ENCODE peak calls at places on chromosomes 16 and 17, in four cellular contexts. One of them, this sample, is unnamed.

GRCh38 chr17:3005696-3006095 is 57.7 kb downstream of the OR1D5 start:
- DNase-seq in K562: no peak
- DNase-seq in Caco-2: no peak
- DNase-seq in astrocyte of the spinal cord: no peak
- DNase-seq in this sample: no peak

GRCh38 chr16:87832759-87833502 is 36.4 kb downstream of the SLC7A5 start:
- DNase-seq in Caco-2: no peak
- DNase-seq in K562: no peak
- DNase-seq in astrocyte of the spinal cord: no peak
- DNase-seq in this sample: no peak

GRCh38 chr16:86951831-86952598 is 365.2 kb downstream of the C16orf95 start:
- DNase-seq in K562: no peak
- DNase-seq in astrocyte of the spinal cord: peak
- DNase-seq in Caco-2: no peak
- DNase-seq in this sample: no peak

GRCh38 chr17:752620-753219 is 656 bp upstream of the GEMIN4 start:
- DNase-seq in Caco-2: peak
- DNase-seq in astrocyte of the spinal cord: peak
- DNase-seq in K562: no peak
- DNase-seq in this sample: peak

GRCh38 chr17:43599835-43600234 is 53.7 kb upstream of the ETV4 start:
- DNase-seq in astrocyte of the spinal cord: peak
- DNase-seq in Caco-2: no peak
- DNase-seq in K562: no peak
- DNase-seq in this sample: no peak

GRCh38 chr16:47956881-47957280 is 198.9 kb downstream of the ABCC12 start:
- DNase-seq in K562: no peak
- DNase-seq in astrocyte of the spinal cord: no peak
- DNase-seq in Caco-2: no peak
- DNase-seq in this sample: no peak

GRCh38 chr16:89401205-89401604 is 89.2 kb downstream of the ANKRD11 start:
- DNase-seq in astrocyte of the spinal cord: no peak
- DNase-seq in K562: no peak
- DNase-seq in Caco-2: no peak
- DNase-seq in this sample: no peak

GRCh38 chr17:57372156-57372555 is 115.8 kb downstream of the MSI2 start:
- DNase-seq in Caco-2: peak
- DNase-seq in astrocyte of the spinal cord: peak
- DNase-seq in K562: no peak
- DNase-seq in this sample: peak

GRCh38 chr16:65125322-65125721 is 3.5 kb upstream of the CDH11 start:
- DNase-seq in astrocyte of the spinal cord: no peak
- DNase-seq in Caco-2: no peak
- DNase-seq in K562: no peak
- DNase-seq in this sample: no peak

GRCh38 chr16:87780385-87780989 is 14.7 kb upstream of the KLHDC4 start:
- DNase-seq in astrocyte of the spinal cord: no peak
- DNase-seq in K562: peak
- DNase-seq in Caco-2: no peak
- DNase-seq in this sample: no peak

GRCh38 chr17:78163881-78164747 is 4.3 kb upstream of the SYNGR2 start:
- DNase-seq in Caco-2: no peak
- DNase-seq in astrocyte of the spinal cord: no peak
- DNase-seq in K562: no peak
- DNase-seq in this sample: no peak

GRCh38 chr16:50301626-50302471 is 35.5 kb downstream of the ADCY7 start:
- DNase-seq in K562: no peak
- DNase-seq in Caco-2: peak
- DNase-seq in astrocyte of the spinal cord: peak
- DNase-seq in this sample: no peak

GRCh38 chr16:57982345-57982744 is 11.4 kb upstream of the CNGB1 start:
- DNase-seq in astrocyte of the spinal cord: no peak
- DNase-seq in Caco-2: no peak
- DNase-seq in K562: no peak
- DNase-seq in this sample: no peak

GRCh38 chr16:66988197-66988788 is at the start of gene CES4A:
- DNase-seq in K562: no peak
- DNase-seq in Caco-2: peak
- DNase-seq in astrocyte of the spinal cord: no peak
- DNase-seq in this sample: no peak

GRCh38 chr17:77706938-77707337 is 251.6 kb upstream of the TNRC6C start:
- DNase-seq in K562: no peak
- DNase-seq in Caco-2: no peak
- DNase-seq in astrocyte of the spinal cord: no peak
- DNase-seq in this sample: no peak

GRCh38 chr17:58020401-58020800 is 13.4 kb upstream of the SRSF1 start:
- DNase-seq in K562: no peak
- DNase-seq in Caco-2: no peak
- DNase-seq in astrocyte of the spinal cord: no peak
- DNase-seq in this sample: no peak

GRCh38 chr17:67562036-67562435 is 155.7 kb upstream of the NOL11 start:
- DNase-seq in Caco-2: no peak
- DNase-seq in K562: no peak
- DNase-seq in astrocyte of the spinal cord: no peak
- DNase-seq in this sample: no peak

GRCh38 chr16:49929606-49930005 is 73.7 kb upstream of the ZNF423 start:
- DNase-seq in Caco-2: no peak
- DNase-seq in K562: no peak
- DNase-seq in astrocyte of the spinal cord: no peak
- DNase-seq in this sample: no peak

GRCh38 chr16:62913924-62914323 is 877.7 kb upstream of the CDH8 start:
- DNase-seq in astrocyte of the spinal cord: no peak
- DNase-seq in Caco-2: no peak
- DNase-seq in K562: no peak
- DNase-seq in this sample: no peak

GRCh38 chr17:60583008-60583407 is 17.0 kb upstream of the PPM1D start:
- DNase-seq in Caco-2: no peak
- DNase-seq in K562: no peak
- DNase-seq in astrocyte of the spinal cord: no peak
- DNase-seq in this sample: no peak

GRCh38 chr17:60573139-60573975 is 26.6 kb upstream of the PPM1D start:
- DNase-seq in Caco-2: peak
- DNase-seq in astrocyte of the spinal cord: peak
- DNase-seq in K562: no peak
- DNase-seq in this sample: no peak

GRCh38 chr17:60579551-60579950 is 20.4 kb upstream of the PPM1D start:
- DNase-seq in astrocyte of the spinal cord: no peak
- DNase-seq in Caco-2: no peak
- DNase-seq in K562: no peak
- DNase-seq in this sample: no peak

GRCh38 chr17:60579090-60579489 is 20.9 kb upstream of the PPM1D start:
- DNase-seq in astrocyte of the spinal cord: no peak
- DNase-seq in Caco-2: no peak
- DNase-seq in K562: no peak
- DNase-seq in this sample: no peak

DNA sequence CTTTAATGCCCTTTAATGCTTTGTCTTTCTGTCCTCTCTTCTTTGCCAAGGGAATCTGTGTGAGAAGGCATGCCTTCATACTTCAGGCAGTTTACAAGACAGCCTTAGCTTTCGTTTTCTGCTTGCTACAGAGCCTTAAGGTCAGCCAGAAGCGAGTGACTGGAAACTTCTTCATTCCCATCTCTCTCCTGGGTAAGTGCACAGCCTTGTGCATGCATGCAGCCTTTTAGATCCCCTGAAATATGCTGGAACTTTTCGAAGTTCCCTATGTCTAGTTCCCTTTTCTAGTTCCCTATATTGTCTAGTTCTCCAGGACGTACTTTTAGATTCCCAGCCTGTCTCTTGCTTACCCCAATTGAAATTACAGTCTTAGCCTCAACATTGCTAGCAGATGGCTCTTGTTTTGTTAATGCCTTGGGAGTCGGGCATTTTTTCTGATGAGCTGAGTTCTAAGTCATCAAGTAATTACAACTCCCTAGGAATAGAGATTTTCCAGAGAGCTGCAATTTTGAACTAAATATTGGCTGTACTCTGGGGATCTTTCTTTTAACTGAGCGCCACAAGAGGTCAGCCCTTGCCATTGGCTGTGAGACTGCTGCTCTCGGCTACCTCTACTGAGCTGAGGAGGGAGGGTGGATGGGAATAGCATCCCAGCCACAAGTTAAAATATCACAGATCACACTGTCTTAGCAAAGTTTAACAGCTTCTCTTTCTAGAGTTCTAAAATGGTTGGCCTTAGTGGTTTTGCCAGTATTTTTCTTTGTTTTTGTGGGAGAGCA is 22.7 kb upstream of the PPM1D start:
- DNase-seq in K562: peak
- DNase-seq in astrocyte of the spinal cord: no peak
- DNase-seq in Caco-2: peak
- DNase-seq in this sample: no peak
- TF ChIP-seq CTCF in K562: peak
- TF ChIP-seq CTCF in astrocyte of the spinal cord: no peak
- TF ChIP-seq CTCF in Caco-2: no peak
- TF ChIP-seq CTCF in this sample: peak

DNA sequence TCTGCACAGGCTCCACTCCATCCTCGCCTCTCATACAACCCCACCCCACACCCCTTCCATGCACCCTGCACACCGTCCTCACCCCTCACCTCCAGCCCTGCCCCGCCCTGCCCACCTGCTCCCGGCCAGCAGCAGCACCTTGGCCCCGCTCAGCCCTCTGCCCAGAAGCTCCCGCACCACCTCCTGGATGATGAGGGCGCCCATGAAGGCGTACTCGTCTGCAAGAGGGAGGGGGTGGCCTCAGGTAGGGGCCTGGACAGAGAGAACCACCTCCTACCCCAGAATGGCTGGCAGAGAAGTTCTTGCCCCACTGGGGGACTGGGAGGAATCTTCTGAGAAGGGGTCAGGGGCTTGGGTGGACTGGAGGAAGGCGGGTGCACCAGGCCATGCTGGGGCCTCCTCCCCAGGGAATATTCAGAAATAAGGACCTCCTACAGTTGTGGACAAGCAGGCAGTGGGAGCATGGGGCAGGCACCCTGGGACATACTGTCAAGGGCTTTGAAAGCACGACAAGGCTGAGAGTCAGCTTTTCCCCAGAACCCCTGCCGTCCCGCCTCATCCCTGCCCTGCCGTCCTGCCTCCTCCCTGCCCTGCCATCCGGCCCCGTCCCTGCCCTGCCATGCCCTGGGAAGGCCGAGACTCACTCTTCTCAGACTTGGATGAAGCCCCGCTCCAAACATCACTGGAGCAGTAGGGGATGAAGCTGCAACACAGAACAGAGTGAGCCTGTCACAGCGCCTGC is 3.1 kb downstream of the NOTUM start:
- DNase-seq in K562: no peak
- DNase-seq in Caco-2: no peak
- DNase-seq in astrocyte of the spinal cord: no peak
- DNase-seq in this sample: no peak
- H3K4me3 ChIP-seq in K562: no peak
- H3K4me3 ChIP-seq in Caco-2: no peak
- H3K4me3 ChIP-seq in astrocyte of the spinal cord: no peak
- H3K4me3 ChIP-seq in this sample: no peak

GRCh38 chr16:27867122-27868110 is 196.1 kb downstream of the GSG1L start:
- DNase-seq in Caco-2: peak
- DNase-seq in K562: peak
- DNase-seq in astrocyte of the spinal cord: peak
- DNase-seq in this sample: peak
- TF ChIP-seq CTCF in Caco-2: peak
- TF ChIP-seq CTCF in K562: peak
- TF ChIP-seq CTCF in astrocyte of the spinal cord: peak
- TF ChIP-seq CTCF in this sample: peak

GRCh38 chr17:73093286-73093685 is 798 bp upstream of the SLC39A11 start:
- DNase-seq in Caco-2: no peak
- DNase-seq in K562: no peak
- DNase-seq in astrocyte of the spinal cord: no peak
- DNase-seq in this sample: no peak

GRCh38 chr17:73096866-73097265 is 4.4 kb upstream of the SLC39A11 start:
- DNase-seq in astrocyte of the spinal cord: peak
- DNase-seq in Caco-2: no peak
- DNase-seq in K562: no peak
- DNase-seq in this sample: no peak

GRCh38 chr17:73099504-73099903 is 7.0 kb upstream of the SLC39A11 start:
- DNase-seq in astrocyte of the spinal cord: no peak
- DNase-seq in Caco-2: no peak
- DNase-seq in K562: no peak
- DNase-seq in this sample: no peak

GRCh38 chr17:73098919-73099318 is 6.4 kb upstream of the SLC39A11 start:
- DNase-seq in astrocyte of the spinal cord: no peak
- DNase-seq in K562: no peak
- DNase-seq in Caco-2: no peak
- DNase-seq in this sample: no peak

GRCh38 chr17:73096201-73096600 is 3.7 kb upstream of the SLC39A11 start:
- DNase-seq in K562: no peak
- DNase-seq in Caco-2: no peak
- DNase-seq in astrocyte of the spinal cord: no peak
- DNase-seq in this sample: no peak
- H3K4me3 ChIP-seq in K562: no peak
- H3K4me3 ChIP-seq in Caco-2: no peak
- H3K4me3 ChIP-seq in astrocyte of the spinal cord: no peak
- H3K4me3 ChIP-seq in this sample: no peak